ENCODE peak calls at places on chromosomes 13 and 19, in ten cellular contexts. I, V, B, L, O, F, U, R, Y and W are unnamed samples.

GRCh38 chr19:56725829-56726424 is 54.4 kb upstream of the ZNF835 start:
- DNase-seq in Y (peak), U (no peak), R (no peak), I (peak), B (peak), V (no peak), L (no peak), F (peak), O (peak), W (no peak)

GRCh38 chr19:39413903-39414608 is 1.6 kb downstream of the PLEKHG2 start:
- DNase-seq in I (peak), B (no peak), Y (no peak), U (peak), O (no peak), L (no peak), V (no peak), F (peak), R (no peak), W (no peak)

GRCh38 chr13:56700324-56700723 is 440.4 kb upstream of the PRR20A start:
- DNase-seq in L (no peak), Y (peak), I (no peak), R (no peak), O (no peak), F (peak), U (no peak), B (no peak), V (no peak), W (no peak)

GRCh38 chr19:5691205-5691929 is 1.3 kb downstream of the RPL36 start:
- DNase-seq in I (peak), R (no peak), V (peak), L (peak), O (peak), F (peak), U (peak), B (peak), Y (peak), W (peak)

GRCh38 chr13:28671393-28671792 is 12.5 kb downstream of the POMP start:
- DNase-seq in U (no peak), Y (no peak), L (no peak), B (no peak), V (no peak), O (no peak), F (no peak), R (no peak), I (no peak), W (no peak)

GRCh38 chr13:48874165-48874564 is 101.5 kb upstream of the FNDC3A start:
- DNase-seq in V (no peak), U (no peak), R (no peak), F (no peak), Y (no peak), L (no peak), B (no peak), O (no peak), I (no peak), W (no peak)

GRCh38 chr13:48184260-48184659 is 48.7 kb upstream of the ITM2B start:
- DNase-seq in O (no peak), F (no peak), Y (no peak), U (no peak), B (no peak), I (no peak), R (no peak), L (no peak), V (no peak), W (no peak)

GRCh38 chr19:55261671-55262126 is 2.9 kb upstream of the PPP6R1 start:
- DNase-seq in R (no peak), O (no peak), U (no peak), B (no peak), I (no peak), V (no peak), L (no peak), F (no peak), Y (no peak), W (no peak)

GRCh38 chr13:97715763-97716162 is 237.7 kb upstream of the IPO5 start:
- DNase-seq in R (no peak), B (no peak), V (peak), L (no peak), O (no peak), Y (peak), F (no peak), I (no peak), U (no peak), W (no peak)

GRCh38 chr13:60001892-60002291 is 161.8 kb downstream of the DIAPH3 start:
- DNase-seq in O (no peak), L (no peak), U (no peak), B (no peak), V (peak), I (peak), R (no peak), Y (peak), F (no peak), W (no peak)

GRCh38 chr13:30766234-30766633 is 30.9 kb downstream of the ALOX5AP start:
- DNase-seq in V (no peak), L (no peak), B (no peak), F (no peak), Y (no peak), O (no peak), R (no peak), I (no peak), U (no peak), W (no peak)

GRCh38 chr19:2495651-2496316 is 19.9 kb downstream of the GADD45B start:
- DNase-seq in V (no peak), U (no peak), O (no peak), I (peak), R (no peak), L (no peak), Y (peak), F (no peak), B (peak), W (no peak)

GRCh38 chr19:44757735-44758505 is 9.4 kb downstream of the BCL3 start:
- DNase-seq in U (peak), O (no peak), I (no peak), B (peak), Y (peak), V (no peak), R (no peak), F (no peak), L (no peak), W (no peak)

GRCh38 chr13:52868190-52868589 is 19.8 kb upstream of the PCDH8 start:
- DNase-seq in L (no peak), F (no peak), O (no peak), Y (no peak), U (no peak), I (no peak), V (no peak), R (no peak), B (no peak), W (no peak)

GRCh38 chr19:33376423-33376822 is 2.9 kb downstream of the CEBPG start:
- DNase-seq in U (no peak), L (no peak), Y (peak), F (peak), V (peak), R (no peak), O (no peak), B (peak), I (peak), W (peak)

GRCh38 chr13:70380809-70381208 is 272.6 kb upstream of the KLHL1 start:
- DNase-seq in U (no peak), V (no peak), I (no peak), O (no peak), L (no peak), B (no peak), F (no peak), Y (no peak), R (no peak), W (no peak)

GRCh38 chr13:41678320-41678719 is 221.0 kb downstream of the RGCC start:
- DNase-seq in L (no peak), V (no peak), O (no peak), Y (peak), U (no peak), F (no peak), R (no peak), I (peak), B (no peak), W (no peak)

GRCh38 chr13:22726721-22727120 is 454.1 kb upstream of the SGCG start:
- DNase-seq in R (no peak), I (no peak), L (no peak), B (no peak), U (peak), V (no peak), O (no peak), F (no peak), Y (no peak), W (no peak)

GRCh38 chr19:36771275-36772231 is 1.1 kb downstream of the ZNF850 start:
- DNase-seq in V (peak), R (no peak), L (no peak), U (peak), I (peak), O (peak), B (peak), Y (peak), F (peak), W (peak)

GRCh38 chr19:2702170-2703076 is at the start of gene GNG7:
- DNase-seq in I (peak), Y (peak), V (peak), L (peak), B (peak), R (peak), F (peak), O (peak), U (peak), W (peak)

GRCh38 chr19:9721861-9722260 is 46.7 kb downstream of the ZNF846 start:
- DNase-seq in Y (no peak), U (peak), R (no peak), O (no peak), B (no peak), F (no peak), V (peak), L (no peak), I (no peak), W (peak)

GRCh38 chr13:27358420-27358819 is 66.0 kb upstream of the GTF3A start:
- DNase-seq in Y (no peak), B (no peak), O (no peak), R (no peak), U (no peak), V (no peak), I (no peak), L (no peak), F (no peak), W (no peak)

GRCh38 chr13:27362064-27362751 is 62.2 kb upstream of the GTF3A start:
- DNase-seq in U (peak), L (peak), R (peak), I (peak), B (peak), Y (peak), V (peak), F (peak), O (peak), W (peak)

GRCh38 chr13:27359203-27359821 is 65.1 kb upstream of the GTF3A start:
- DNase-seq in O (peak), Y (peak), F (peak), B (peak), V (peak), I (peak), R (no peak), L (peak), U (peak), W (peak)

GRCh38 chr13:27355894-27356293 is 68.5 kb upstream of the GTF3A start:
- DNase-seq in L (no peak), R (no peak), Y (no peak), U (peak), B (no peak), I (no peak), V (no peak), F (no peak), O (no peak), W (no peak)

DNA sequence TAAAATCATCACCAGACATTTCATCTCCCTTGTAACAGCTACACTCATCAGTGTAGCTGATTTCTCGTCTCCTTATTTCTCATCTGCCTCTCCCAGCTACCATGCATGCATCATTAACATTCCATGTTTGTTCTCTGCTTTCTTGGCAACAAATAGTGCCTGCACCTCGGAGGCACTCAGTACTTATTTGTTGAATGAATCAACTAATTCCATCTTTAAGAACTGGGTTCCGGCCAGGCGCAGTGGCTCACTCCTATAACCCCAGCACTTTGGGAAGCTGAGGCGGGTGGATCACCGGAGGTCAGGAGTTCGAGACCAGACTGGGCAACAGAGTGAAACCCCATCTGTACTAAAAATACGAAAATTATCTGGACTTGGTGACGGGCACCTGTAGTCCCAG is 63.9 kb upstream of the GTF3A start:
- DNase-seq in B (no peak), I (peak), V (no peak), L (no peak), Y (no peak), R (no peak), O (no peak), U (no peak), F (peak), W (no peak)
- H3K27ac ChIP-seq in B (no peak), I (no peak), V (no peak), L (no peak), Y (no peak), R (no peak), O (no peak), U (no peak), F (no peak), W (no peak)

DNA sequence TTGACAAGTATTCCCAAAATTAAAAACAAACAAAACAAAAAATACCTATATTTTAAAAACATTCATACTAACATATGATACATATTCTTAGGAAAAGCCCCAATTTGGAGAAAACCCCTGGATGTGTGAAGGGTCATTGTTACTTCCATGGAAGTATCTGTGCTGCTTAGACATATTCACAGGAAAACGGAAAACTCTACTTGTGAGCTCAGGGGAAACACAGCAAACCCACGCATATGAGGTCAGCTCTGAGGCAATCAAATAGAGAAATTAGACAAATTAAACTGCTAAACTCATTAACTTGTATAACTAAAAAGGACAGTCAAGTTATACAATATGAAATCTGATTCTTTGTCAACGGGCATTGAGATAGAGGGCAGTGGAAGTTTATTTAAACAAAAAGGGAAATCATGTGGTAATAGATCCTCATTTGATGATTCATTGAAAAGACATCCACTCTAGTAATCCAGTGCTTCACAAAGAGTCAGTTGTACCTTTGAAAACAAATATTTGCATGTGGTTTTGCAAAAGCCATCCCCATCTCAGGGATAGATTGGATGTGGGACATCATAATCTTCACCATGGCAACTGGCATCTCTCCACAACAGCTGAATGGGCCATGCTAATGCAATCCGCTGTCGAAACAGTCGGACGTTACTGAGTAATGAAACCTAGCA is 423.4 kb downstream of the ITGBL1 start:
- DNase-seq in U (no peak), V (peak), B (no peak), I (peak), R (no peak), Y (peak), L (no peak), F (peak), O (no peak), W (peak)
- H3K27ac ChIP-seq in U (no peak), V (no peak), B (no peak), I (no peak), R (no peak), Y (no peak), L (no peak), F (no peak), O (no peak), W (no peak)

DNA sequence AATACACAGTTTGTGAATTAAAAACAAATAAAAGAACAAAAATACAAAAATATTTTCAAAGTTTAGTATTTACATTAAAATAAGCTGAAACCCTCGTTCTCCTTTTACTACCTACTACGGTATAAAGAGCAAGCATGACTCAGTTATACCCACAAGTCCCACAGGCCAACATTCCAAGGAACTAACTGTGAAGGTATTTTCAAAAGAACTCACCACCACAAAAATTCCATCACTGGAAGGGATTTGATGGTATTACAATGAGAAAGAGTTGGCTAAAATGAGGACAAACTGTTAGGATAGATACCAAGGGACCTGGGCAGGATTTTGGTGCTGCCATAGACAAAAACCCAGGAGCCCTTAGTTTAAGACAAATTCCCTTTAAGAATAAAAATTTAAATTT is 122.7 kb downstream of the TBC1D4 start:
- DNase-seq in I (peak), F (peak), Y (peak), U (peak), B (no peak), O (no peak), R (no peak), V (peak), L (no peak), W (peak)
- H3K27ac ChIP-seq in I (peak), F (no peak), Y (no peak), U (no peak), B (no peak), O (no peak), R (no peak), V (peak), L (no peak), W (no peak)

DNA sequence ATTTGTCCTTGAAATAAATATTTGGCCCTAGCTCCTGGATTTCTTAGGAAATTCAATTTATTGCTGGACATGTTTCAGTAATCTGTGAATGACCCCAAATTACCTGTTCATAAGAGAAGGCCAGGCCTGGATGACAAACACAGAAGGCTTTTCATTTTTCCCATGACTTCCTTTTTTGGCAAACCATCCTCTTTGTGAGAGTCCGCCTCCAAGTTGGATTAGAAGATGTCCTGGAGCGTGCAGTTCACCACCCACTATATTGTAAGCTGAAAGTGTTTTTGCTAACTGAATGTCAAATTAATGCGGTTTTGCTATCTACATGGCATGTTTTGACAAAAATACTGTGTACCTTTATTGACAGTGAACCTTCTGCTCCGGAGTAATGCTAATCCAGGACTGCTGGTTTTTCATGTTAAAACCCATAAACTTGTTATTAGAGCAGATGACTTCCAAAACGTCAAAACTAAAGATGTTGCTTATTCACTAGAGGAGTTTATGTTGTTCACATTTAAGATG is 70.7 kb downstream of the ITGBL1 start:
- DNase-seq in F (no peak), V (no peak), B (no peak), U (no peak), L (no peak), Y (no peak), I (peak), R (no peak), O (no peak), W (no peak)
- H3K27ac ChIP-seq in F (no peak), V (no peak), B (no peak), U (no peak), L (no peak), Y (no peak), I (peak), R (no peak), O (peak), W (no peak)

DNA sequence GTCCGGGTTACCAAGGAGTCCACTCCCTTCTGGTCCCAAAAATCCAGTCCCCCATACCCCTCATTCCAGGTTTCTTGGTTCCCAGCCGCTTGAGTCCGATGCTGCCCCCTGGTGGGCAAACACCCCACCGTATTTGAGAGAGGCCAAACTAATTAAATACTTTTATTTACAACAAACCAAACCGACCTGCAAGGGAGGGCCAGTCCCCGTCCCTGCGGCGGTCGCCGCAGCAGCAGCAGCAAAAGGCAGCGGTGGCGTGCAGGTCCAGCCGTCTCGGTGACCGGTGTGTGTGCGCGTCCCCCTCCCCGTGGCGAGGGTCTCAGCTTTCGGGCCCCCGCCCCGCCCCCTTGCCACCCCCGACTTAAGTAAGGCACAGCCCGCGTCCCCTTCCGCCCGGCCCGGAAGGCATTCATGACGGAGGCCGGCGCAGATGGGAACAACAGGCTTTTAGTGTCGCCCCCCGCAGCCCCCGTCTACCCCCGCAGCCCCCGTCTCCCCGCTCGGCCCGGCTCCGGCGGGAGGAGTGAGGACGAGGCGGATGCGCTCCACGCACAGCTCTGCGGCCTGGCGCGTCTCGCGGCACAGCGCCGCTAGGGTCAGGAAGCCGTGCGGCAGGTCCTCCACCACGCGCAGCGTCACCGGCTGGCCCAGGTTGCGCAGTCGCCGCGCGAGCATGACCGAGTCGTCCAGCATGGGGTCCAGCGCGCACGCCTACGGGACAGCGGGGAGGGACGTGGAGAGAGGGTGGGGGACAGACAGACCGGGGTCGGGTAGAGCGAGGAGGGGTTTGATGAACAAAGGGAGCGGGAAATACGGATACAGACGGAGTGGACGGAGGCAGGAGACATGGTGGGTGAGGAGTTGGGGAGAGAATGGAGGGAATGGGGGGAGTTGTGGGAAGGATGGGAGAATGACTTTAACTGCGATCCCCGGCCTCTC is 11.5 kb upstream of the CNFN start:
- DNase-seq in V (peak), Y (peak), R (no peak), U (peak), B (peak), F (peak), O (peak), L (peak), I (peak), W (peak)
- H3K27ac ChIP-seq in V (no peak), Y (peak), R (peak), U (no peak), B (peak), F (peak), O (peak), L (peak), I (no peak), W (peak)

GRCh38 chr13:108315273-108315672 is 45.8 kb downstream of the TNFSF13B start:
- DNase-seq in Y (no peak), U (no peak), L (no peak), F (no peak), B (no peak), O (no peak), V (no peak), R (no peak), I (no peak), W (no peak)
- H3K27ac ChIP-seq in Y (no peak), U (no peak), L (no peak), F (no peak), B (no peak), O (no peak), V (no peak), R (no peak), I (no peak), W (no peak)

GRCh38 chr13:99797716-99798115 is 173.9 kb downstream of the ZIC5 start:
- DNase-seq in F (no peak), R (no peak), U (no peak), V (no peak), Y (no peak), O (no peak), B (no peak), I (no peak), L (no peak), W (no peak)
- H3K27ac ChIP-seq in F (no peak), R (no peak), U (peak), V (no peak), Y (no peak), O (no peak), B (no peak), I (no peak), L (no peak), W (no peak)